ENCODE peak calls at places on chromosomes 7 and 10, in seven cellular contexts. H is heart left ventricle; L is neural crest cell; B is cardiac muscle cell; X is BE2C; W is WTC11; F is activated CD8-positive, alpha-beta T cell treated with anti-CD3 and anti-CD28 coated beads for 36 hours. G is an unnamed sample.

GRCh38 chr7:83366629-83367028 is 203.9 kb upstream of the PCLO start:
- DNase-seq in H (no peak), L (no peak), B (no peak), X (no peak), W (no peak), F (no peak), G (no peak)

GRCh38 chr10:98332623-98333269 is 64.8 kb upstream of the LOXL4 start:
- DNase-seq in H (no peak), L (no peak), B (no peak), X (no peak), W (no peak), F (no peak), G (no peak)

GRCh38 chr7:149721084-149721601 is 52.2 kb downstream of the ZNF467 start:
- DNase-seq in H (no peak), L (no peak), B (no peak), X (no peak), W (no peak), F (no peak), G (no peak)

GRCh38 chr10:126115021-126115610 is 218.8 kb downstream of the FANK1 start:
- DNase-seq in H (no peak), L (no peak), B (no peak), X (no peak), W (no peak), F (no peak), G (no peak)

GRCh38 chr7:16982640-16983103 is 100.9 kb upstream of the AGR3 start:
- DNase-seq in H (no peak), L (no peak), B (peak; percentile 77), X (peak; percentile 12), W (no peak), F (peak; percentile 26), G (peak; percentile 52)

GRCh38 chr7:75989726-75990388 is 4.5 kb downstream of the TMEM120A start:
- DNase-seq in H (peak; percentile 84), L (no peak), B (no peak), X (no peak), W (no peak), F (no peak), G (no peak)

GRCh38 chr7:104972510-104972909 is 41.5 kb upstream of the KMT2E start:
- DNase-seq in H (no peak), L (no peak), B (no peak), X (no peak), W (no peak), F (no peak), G (no peak)

GRCh38 chr10:666237-667012 is 23.0 kb downstream of the DIP2C start:
- DNase-seq in H (no peak), L (no peak), B (no peak), X (no peak), W (no peak), F (no peak), G (no peak)

GRCh38 chr10:103546401-103546800 is 52.9 kb downstream of the NEURL1 start:
- DNase-seq in H (no peak), L (no peak), B (no peak), X (no peak), W (no peak), F (no peak), G (no peak)

GRCh38 chr10:488081-488932 is 201.2 kb downstream of the DIP2C start:
- DNase-seq in H (no peak), L (no peak), B (no peak), X (no peak), W (no peak), F (no peak), G (no peak)

GRCh38 chr7:30851651-30852359 is 59.8 kb upstream of the AQP1 start:
- DNase-seq in H (no peak), L (no peak), B (no peak), X (no peak), W (no peak), F (no peak), G (no peak)

GRCh38 chr10:59906417-59907202 is at the start of gene CCDC6:
- DNase-seq in H (peak; percentile 96), L (peak; percentile 87), B (peak; percentile 95), X (peak; percentile 93), W (peak; percentile 93), F (peak; percentile 96), G (peak; percentile 97)

GRCh38 chr7:153034791-153035190 is 275.2 kb downstream of the ACTR3B start:
- DNase-seq in H (no peak), L (no peak), B (no peak), X (no peak), W (no peak), F (no peak), G (no peak)

GRCh38 chr7:96508371-96508770 is 186.5 kb upstream of the SLC25A13 start:
- DNase-seq in H (no peak), L (no peak), B (peak; percentile 6), X (peak; percentile 43), W (no peak), F (no peak), G (no peak)

GRCh38 chr7:142811154-142811737 is 40.5 kb downstream of the PRSS2 start:
- DNase-seq in H (no peak), L (peak; percentile 14), B (peak; percentile 60), X (no peak), W (no peak), F (peak; percentile 59), G (peak; percentile 39)

GRCh38 chr7:145016068-145016467 is 180.2 kb upstream of the TPK1 start:
- DNase-seq in H (no peak), L (no peak), B (no peak), X (no peak), W (peak; percentile 23), F (no peak), G (no peak)

GRCh38 chr10:98349508-98349922 is 65.5 kb downstream of the PYROXD2 start:
- DNase-seq in H (peak; percentile 76), L (no peak), B (peak; percentile 100), X (no peak), W (no peak), F (no peak), G (no peak)

GRCh38 chr7:79272066-79272669 is 181.3 kb downstream of the MAGI2 start:
- DNase-seq in H (no peak), L (no peak), B (peak; percentile 63), X (no peak), W (no peak), F (no peak), G (no peak)
- TF ChIP-seq CTCF in H (peak; percentile 51), L (peak; percentile 76), B (peak; percentile 60), X (peak; percentile 66), W (peak; percentile 55), F (peak; percentile 59), G (peak; percentile 18)

GRCh38 chr10:81177651-81178244 is 640.0 kb downstream of the SH2D4B start:
- DNase-seq in H (no peak), L (no peak), B (no peak), X (no peak), W (no peak), F (no peak), G (no peak)

GRCh38 chr10:81179324-81179723 is 641.6 kb downstream of the SH2D4B start:
- DNase-seq in H (no peak), L (no peak), B (no peak), X (no peak), W (no peak), F (no peak), G (no peak)

GRCh38 chr10:81182296-81182695 is 644.6 kb downstream of the SH2D4B start:
- DNase-seq in H (no peak), L (no peak), B (no peak), X (no peak), W (no peak), F (no peak), G (no peak)

GRCh38 chr10:81179805-81180452 is 642.2 kb downstream of the SH2D4B start:
- DNase-seq in H (no peak), L (peak; percentile 1), B (no peak), X (peak; percentile 6), W (peak; percentile 18), F (no peak), G (peak; percentile 54)
- TF ChIP-seq CTCF in H (no peak), L (peak; percentile 66), B (no peak), X (peak; percentile 63), W (no peak), F (peak; percentile 37), G (peak; percentile 29)

GRCh38 chr10:28738200-28738599 is 60.9 kb downstream of the BAMBI start:
- DNase-seq in H (no peak), L (no peak), B (no peak), X (peak; percentile 8), W (peak; percentile 36), F (peak; percentile 19), G (no peak)
- TF ChIP-seq CTCF in H (no peak), L (peak; percentile 20), B (peak; percentile 10), X (peak; percentile 27), W (peak; percentile 30), F (peak; percentile 18), G (no peak)

GRCh38 chr7:138979988-138980574 is 1.1 kb downstream of the KIAA1549 start:
- DNase-seq in H (no peak), L (no peak), B (peak; percentile 2), X (peak; percentile 23), W (no peak), F (no peak), G (no peak)

GRCh38 chr7:138979226-138979979 is 1.8 kb downstream of the KIAA1549 start:
- DNase-seq in H (no peak), L (no peak), B (peak; percentile 27), X (no peak), W (no peak), F (peak; percentile 24), G (no peak)

GRCh38 chr7:138982204-138982623 is 1.0 kb upstream of the KIAA1549 start:
- DNase-seq in H (no peak), L (no peak), B (peak; percentile 17), X (no peak), W (no peak), F (peak; percentile 14), G (no peak)

GRCh38 chr7:138980575-138981285 is 459 bp downstream of the KIAA1549 start:
- DNase-seq in H (no peak), L (peak; percentile 40), B (no peak), X (peak; percentile 26), W (peak; percentile 49), F (peak; percentile 13), G (no peak)

DNA sequence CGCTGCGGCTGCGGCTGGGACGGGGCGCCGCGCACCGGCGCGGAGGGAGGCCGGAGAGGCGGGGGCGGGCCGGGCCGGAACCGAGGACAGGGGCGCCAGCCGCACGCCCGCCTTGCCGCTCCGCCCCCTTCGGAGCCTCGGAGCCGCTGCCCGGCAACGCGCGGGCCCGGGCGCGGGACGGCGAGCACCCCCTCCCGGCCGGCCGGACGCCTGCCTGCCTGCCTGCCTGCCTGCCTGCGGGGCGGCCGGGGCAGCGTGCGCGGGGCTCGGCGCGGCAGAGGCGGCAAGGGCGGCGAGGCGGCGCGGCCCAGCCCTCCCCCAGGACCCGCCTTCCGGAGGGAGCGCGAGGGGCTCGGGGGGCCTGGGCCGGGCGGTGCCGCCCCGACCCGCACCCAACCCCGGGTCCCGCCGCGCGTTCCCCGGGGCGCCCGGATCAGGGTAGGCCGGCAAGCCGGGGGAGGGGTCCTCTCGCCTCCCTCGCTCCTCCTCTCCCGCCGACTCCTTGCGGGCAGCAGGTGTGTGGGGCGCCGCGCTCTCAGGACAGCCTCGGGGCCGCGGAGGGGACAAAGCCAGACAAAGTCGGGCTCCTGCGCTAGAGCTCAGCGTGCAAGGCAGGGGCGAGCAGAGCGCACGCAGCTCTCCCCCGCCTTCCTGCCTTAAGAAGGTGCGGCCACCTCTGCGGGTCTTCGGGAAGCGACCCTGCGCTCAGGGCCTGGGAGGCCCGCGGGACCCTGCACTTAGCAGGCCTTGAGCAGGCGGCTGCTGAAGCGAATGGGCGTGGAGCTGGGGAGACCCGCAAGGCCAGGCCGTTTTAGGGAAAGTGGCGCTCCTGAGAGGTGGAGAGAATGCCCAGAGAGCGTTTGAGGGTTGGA is at the start of gene KIAA1549:
- DNase-seq in H (peak; percentile 60), L (peak; percentile 51), B (peak; percentile 76), X (peak; percentile 84), W (peak; percentile 74), F (peak; percentile 57), G (peak; percentile 85)
- TF ChIP-seq CTCF in H (no peak), L (peak; percentile 33), B (no peak), X (no peak), W (no peak), F (no peak), G (peak; percentile 17)

GRCh38 chr7:112665709-112666108 is 124.5 kb downstream of the TMEM168 start:
- DNase-seq in H (no peak), L (no peak), B (peak; percentile 7), X (no peak), W (peak; percentile 25), F (no peak), G (no peak)
- TF ChIP-seq CTCF in H (peak; percentile 39), L (peak; percentile 25), B (peak; percentile 4), X (no peak), W (no peak), F (no peak), G (no peak)